ENCODE peak calls at places on chromosomes 7 and 10, in nine cellular contexts. One of them, this sample, is unnamed.
A peak's percentile ranks its signal among the peaks of the same experiment; 100 is the strongest.

GRCh38 chr7:154680894-154681659 is 321.8 kb downstream of the PAXIP1 start:
- DNase-seq in adrenal gland: no peak
- DNase-seq in uterus: no peak
- DNase-seq in gastrocnemius medialis: no peak
- DNase-seq in A549: no peak
- DNase-seq in transverse colon: no peak
- DNase-seq in ovary: no peak
- DNase-seq in heart left ventricle: no peak
- DNase-seq in GM12878: no peak
- DNase-seq in this sample: no peak

GRCh38 chr7:18308938-18309337 is 186.6 kb upstream of the HDAC9 start:
- DNase-seq in uterus: no peak
- DNase-seq in ovary: no peak
- DNase-seq in GM12878: no peak
- DNase-seq in adrenal gland: no peak
- DNase-seq in transverse colon: no peak
- DNase-seq in gastrocnemius medialis: no peak
- DNase-seq in A549: no peak
- DNase-seq in heart left ventricle: no peak
- DNase-seq in this sample: no peak

GRCh38 chr10:71763352-71764127 is 9.8 kb downstream of the VSIR start:
- DNase-seq in ovary: no peak
- DNase-seq in uterus: no peak
- DNase-seq in heart left ventricle: no peak
- DNase-seq in gastrocnemius medialis: no peak
- DNase-seq in A549: no peak
- DNase-seq in GM12878: no peak
- DNase-seq in adrenal gland: no peak
- DNase-seq in transverse colon: no peak
- DNase-seq in this sample: no peak

GRCh38 chr7:66497346-66497745 is 131.3 kb upstream of the KCTD7 start:
- DNase-seq in GM12878: no peak
- DNase-seq in uterus: no peak
- DNase-seq in heart left ventricle: no peak
- DNase-seq in A549: no peak
- DNase-seq in gastrocnemius medialis: no peak
- DNase-seq in adrenal gland: no peak
- DNase-seq in ovary: no peak
- DNase-seq in transverse colon: no peak
- DNase-seq in this sample: no peak

GRCh38 chr7:98551541-98552273 is 65.4 kb upstream of the NPTX2 start:
- DNase-seq in uterus: no peak
- DNase-seq in GM12878: no peak
- DNase-seq in heart left ventricle: no peak
- DNase-seq in ovary: no peak
- DNase-seq in adrenal gland: no peak
- DNase-seq in transverse colon: peak; percentile 54
- DNase-seq in gastrocnemius medialis: no peak
- DNase-seq in A549: no peak
- DNase-seq in this sample: no peak

GRCh38 chr7:2978403-2978802 is 65.3 kb downstream of the CARD11 start:
- DNase-seq in ovary: no peak
- DNase-seq in uterus: no peak
- DNase-seq in adrenal gland: peak; percentile 27
- DNase-seq in A549: no peak
- DNase-seq in GM12878: peak; percentile 91
- DNase-seq in transverse colon: peak; percentile 85
- DNase-seq in heart left ventricle: no peak
- DNase-seq in gastrocnemius medialis: no peak
- DNase-seq in this sample: peak; percentile 70

GRCh38 chr7:73892003-73892975 is 31.3 kb downstream of the TMEM270 start:
- DNase-seq in ovary: no peak
- DNase-seq in adrenal gland: no peak
- DNase-seq in GM12878: no peak
- DNase-seq in gastrocnemius medialis: peak; percentile 40
- DNase-seq in uterus: peak; percentile 68
- DNase-seq in heart left ventricle: no peak
- DNase-seq in transverse colon: peak; percentile 39
- DNase-seq in A549: no peak
- DNase-seq in this sample: peak; percentile 72

GRCh38 chr10:43344051-43344450 is 27.4 kb upstream of the FXYD4 start:
- DNase-seq in transverse colon: no peak
- DNase-seq in A549: no peak
- DNase-seq in adrenal gland: peak; percentile 30
- DNase-seq in gastrocnemius medialis: no peak
- DNase-seq in ovary: no peak
- DNase-seq in heart left ventricle: no peak
- DNase-seq in GM12878: no peak
- DNase-seq in uterus: no peak
- DNase-seq in this sample: no peak

GRCh38 chr7:25979605-25980004 is 172.4 kb upstream of the NFE2L3 start:
- DNase-seq in A549: no peak
- DNase-seq in transverse colon: no peak
- DNase-seq in uterus: no peak
- DNase-seq in ovary: no peak
- DNase-seq in GM12878: no peak
- DNase-seq in adrenal gland: no peak
- DNase-seq in gastrocnemius medialis: no peak
- DNase-seq in heart left ventricle: no peak
- DNase-seq in this sample: no peak

GRCh38 chr7:137923380-137923779 is 76.6 kb upstream of the DGKI start:
- DNase-seq in adrenal gland: no peak
- DNase-seq in gastrocnemius medialis: no peak
- DNase-seq in uterus: no peak
- DNase-seq in transverse colon: no peak
- DNase-seq in GM12878: no peak
- DNase-seq in heart left ventricle: no peak
- DNase-seq in ovary: no peak
- DNase-seq in A549: peak; percentile 15
- DNase-seq in this sample: no peak

GRCh38 chr7:137916564-137916963 is 69.8 kb upstream of the DGKI start:
- DNase-seq in heart left ventricle: no peak
- DNase-seq in ovary: no peak
- DNase-seq in GM12878: no peak
- DNase-seq in adrenal gland: no peak
- DNase-seq in A549: no peak
- DNase-seq in uterus: no peak
- DNase-seq in gastrocnemius medialis: no peak
- DNase-seq in transverse colon: no peak
- DNase-seq in this sample: no peak

GRCh38 chr7:137916980-137917645 is 70.3 kb upstream of the DGKI start:
- DNase-seq in GM12878: no peak
- DNase-seq in gastrocnemius medialis: no peak
- DNase-seq in ovary: no peak
- DNase-seq in adrenal gland: no peak
- DNase-seq in uterus: no peak
- DNase-seq in transverse colon: no peak
- DNase-seq in heart left ventricle: no peak
- DNase-seq in A549: no peak
- DNase-seq in this sample: peak; percentile 44

GRCh38 chr7:137920637-137921473 is 74.1 kb upstream of the DGKI start:
- DNase-seq in adrenal gland: no peak
- DNase-seq in A549: no peak
- DNase-seq in heart left ventricle: no peak
- DNase-seq in transverse colon: no peak
- DNase-seq in gastrocnemius medialis: no peak
- DNase-seq in uterus: peak; percentile 56
- DNase-seq in GM12878: no peak
- DNase-seq in ovary: no peak
- DNase-seq in this sample: no peak

GRCh38 chr7:137919987-137920386 is 73.2 kb upstream of the DGKI start:
- DNase-seq in uterus: no peak
- DNase-seq in GM12878: no peak
- DNase-seq in A549: no peak
- DNase-seq in gastrocnemius medialis: no peak
- DNase-seq in transverse colon: no peak
- DNase-seq in adrenal gland: no peak
- DNase-seq in ovary: no peak
- DNase-seq in heart left ventricle: no peak
- DNase-seq in this sample: no peak
- TF ChIP-seq POLR2A in uterus: no peak
- TF ChIP-seq POLR2A in GM12878: no peak
- TF ChIP-seq POLR2A in A549: no peak
- TF ChIP-seq POLR2A in gastrocnemius medialis: no peak
- TF ChIP-seq POLR2A in transverse colon: no peak
- TF ChIP-seq POLR2A in adrenal gland: no peak
- TF ChIP-seq POLR2A in ovary: no peak
- TF ChIP-seq POLR2A in heart left ventricle: no peak
- TF ChIP-seq POLR2A in this sample: no peak

GRCh38 chr10:79160191-79160590 is 91.4 kb downstream of the ZMIZ1 start:
- DNase-seq in adrenal gland: no peak
- DNase-seq in transverse colon: no peak
- DNase-seq in A549: no peak
- DNase-seq in heart left ventricle: no peak
- DNase-seq in uterus: no peak
- DNase-seq in ovary: no peak
- DNase-seq in GM12878: no peak
- DNase-seq in gastrocnemius medialis: no peak
- DNase-seq in this sample: no peak

GRCh38 chr10:79158004-79158340 is 89.2 kb downstream of the ZMIZ1 start:
- DNase-seq in A549: no peak
- DNase-seq in uterus: no peak
- DNase-seq in ovary: no peak
- DNase-seq in gastrocnemius medialis: no peak
- DNase-seq in adrenal gland: no peak
- DNase-seq in GM12878: no peak
- DNase-seq in heart left ventricle: no peak
- DNase-seq in transverse colon: no peak
- DNase-seq in this sample: peak; percentile 92

GRCh38 chr10:79159785-79160184 is 91.0 kb downstream of the ZMIZ1 start:
- DNase-seq in A549: no peak
- DNase-seq in gastrocnemius medialis: no peak
- DNase-seq in uterus: peak; percentile 76
- DNase-seq in adrenal gland: peak; percentile 60
- DNase-seq in ovary: peak; percentile 69
- DNase-seq in heart left ventricle: peak; percentile 79
- DNase-seq in transverse colon: no peak
- DNase-seq in GM12878: no peak
- DNase-seq in this sample: no peak

GRCh38 chr10:79158402-79159097 is 89.8 kb downstream of the ZMIZ1 start:
- DNase-seq in uterus: no peak
- DNase-seq in transverse colon: no peak
- DNase-seq in GM12878: no peak
- DNase-seq in gastrocnemius medialis: no peak
- DNase-seq in heart left ventricle: no peak
- DNase-seq in adrenal gland: no peak
- DNase-seq in ovary: no peak
- DNase-seq in A549: no peak
- DNase-seq in this sample: no peak

DNA sequence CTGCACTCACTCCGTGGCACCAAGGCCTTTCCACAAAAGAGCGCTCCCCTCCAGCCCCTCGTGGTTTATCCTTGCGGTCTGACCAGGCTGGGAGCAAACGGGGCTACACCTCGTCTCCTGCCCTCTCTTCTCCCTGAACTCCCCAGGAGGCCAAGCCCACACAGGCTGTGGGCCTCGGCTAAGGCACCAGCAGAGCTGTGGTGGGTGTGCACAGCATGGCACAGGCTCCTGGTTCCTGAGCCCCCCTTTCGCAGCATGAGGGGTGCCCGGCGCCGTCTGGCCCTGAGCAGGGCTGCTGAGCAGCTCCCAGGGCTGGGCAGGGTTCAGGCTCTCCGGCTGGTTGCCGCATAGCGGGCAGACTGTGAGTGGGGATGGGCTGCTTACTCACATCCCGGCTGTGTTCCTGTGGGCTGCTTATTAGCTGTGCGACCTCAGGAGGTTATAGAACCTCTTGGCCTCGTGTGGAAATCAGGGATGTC is 90.4 kb downstream of the ZMIZ1 start:
- DNase-seq in uterus: no peak
- DNase-seq in ovary: no peak
- DNase-seq in GM12878: no peak
- DNase-seq in heart left ventricle: no peak
- DNase-seq in adrenal gland: peak; percentile 62
- DNase-seq in gastrocnemius medialis: no peak
- DNase-seq in A549: no peak
- DNase-seq in transverse colon: no peak
- DNase-seq in this sample: no peak
- H3K27ac ChIP-seq in uterus: peak overlapping the region; percentile 93
- H3K27ac ChIP-seq in ovary: peak overlapping the region; percentile 57
- H3K27ac ChIP-seq in GM12878: no peak overlapping the region
- H3K27ac ChIP-seq in heart left ventricle: peak overlapping the region; percentile 98
- H3K27ac ChIP-seq in adrenal gland: peak overlapping the region; percentile 87
- H3K27ac ChIP-seq in gastrocnemius medialis: peak overlapping the region; percentile 86
- H3K27ac ChIP-seq in A549: peak overlapping the region; percentile 98
- H3K27ac ChIP-seq in transverse colon: peak overlapping the region; percentile 85
- H3K27ac ChIP-seq in this sample: peak overlapping the region; percentile 99

GRCh38 chr10:3887404-3887803 is 102.4 kb upstream of the KLF6 start:
- DNase-seq in GM12878: no peak
- DNase-seq in adrenal gland: no peak
- DNase-seq in uterus: peak; percentile 33
- DNase-seq in transverse colon: no peak
- DNase-seq in A549: no peak
- DNase-seq in gastrocnemius medialis: no peak
- DNase-seq in heart left ventricle: no peak
- DNase-seq in ovary: no peak
- DNase-seq in this sample: no peak

GRCh38 chr10:3886191-3886590 is 101.2 kb upstream of the KLF6 start:
- DNase-seq in adrenal gland: peak; percentile 41
- DNase-seq in heart left ventricle: peak; percentile 71
- DNase-seq in A549: peak; percentile 87
- DNase-seq in transverse colon: no peak
- DNase-seq in uterus: peak; percentile 59
- DNase-seq in gastrocnemius medialis: no peak
- DNase-seq in GM12878: no peak
- DNase-seq in ovary: peak; percentile 23
- DNase-seq in this sample: no peak

GRCh38 chr10:3889961-3890522 is 105.0 kb upstream of the KLF6 start:
- DNase-seq in heart left ventricle: no peak
- DNase-seq in adrenal gland: peak; percentile 44
- DNase-seq in ovary: no peak
- DNase-seq in gastrocnemius medialis: no peak
- DNase-seq in A549: peak; percentile 30
- DNase-seq in GM12878: no peak
- DNase-seq in transverse colon: no peak
- DNase-seq in uterus: no peak
- DNase-seq in this sample: no peak

GRCh38 chr10:3886666-3887251 is 101.8 kb upstream of the KLF6 start:
- DNase-seq in GM12878: no peak
- DNase-seq in transverse colon: no peak
- DNase-seq in adrenal gland: peak; percentile 74
- DNase-seq in heart left ventricle: peak; percentile 49
- DNase-seq in A549: peak; percentile 68
- DNase-seq in gastrocnemius medialis: peak; percentile 40
- DNase-seq in ovary: peak; percentile 37
- DNase-seq in uterus: peak; percentile 64
- DNase-seq in this sample: no peak

GRCh38 chr10:3887885-3888476 is 103.0 kb upstream of the KLF6 start:
- DNase-seq in transverse colon: peak; percentile 44
- DNase-seq in gastrocnemius medialis: peak; percentile 24
- DNase-seq in uterus: peak; percentile 50
- DNase-seq in heart left ventricle: no peak
- DNase-seq in GM12878: peak; percentile 66
- DNase-seq in adrenal gland: peak; percentile 77
- DNase-seq in ovary: no peak
- DNase-seq in A549: peak; percentile 47
- DNase-seq in this sample: no peak
- TF ChIP-seq POLR2A in transverse colon: no peak
- TF ChIP-seq POLR2A in gastrocnemius medialis: no peak
- TF ChIP-seq POLR2A in uterus: no peak
- TF ChIP-seq POLR2A in heart left ventricle: no peak
- TF ChIP-seq POLR2A in GM12878: no peak
- TF ChIP-seq POLR2A in adrenal gland: no peak
- TF ChIP-seq POLR2A in ovary: no peak
- TF ChIP-seq POLR2A in A549: no peak
- TF ChIP-seq POLR2A in this sample: no peak

GRCh38 chr10:69913586-69913985 is 111.9 kb downstream of the COL13A1 start:
- DNase-seq in GM12878: no peak
- DNase-seq in heart left ventricle: no peak
- DNase-seq in A549: no peak
- DNase-seq in adrenal gland: no peak
- DNase-seq in uterus: no peak
- DNase-seq in ovary: no peak
- DNase-seq in gastrocnemius medialis: no peak
- DNase-seq in transverse colon: no peak
- DNase-seq in this sample: no peak
- H3K27ac ChIP-seq in GM12878: no peak overlapping the region
- H3K27ac ChIP-seq in heart left ventricle: no peak overlapping the region
- H3K27ac ChIP-seq in A549: no peak overlapping the region
- H3K27ac ChIP-seq in adrenal gland: no peak overlapping the region
- H3K27ac ChIP-seq in uterus: no peak overlapping the region
- H3K27ac ChIP-seq in ovary: no peak overlapping the region
- H3K27ac ChIP-seq in gastrocnemius medialis: no peak overlapping the region
- H3K27ac ChIP-seq in transverse colon: no peak overlapping the region
- H3K27ac ChIP-seq in this sample: no peak overlapping the region

This sample was measured in thyroid gland.